ENCODE peak calls at places on chromosomes 6 and 20, in ten cellular contexts. H is endothelial cell of umbilical vein, U is neural progenitor cell, T is endodermal cell, G is heart left ventricle, W is tibial nerve, M is mammary epithelial cell, B is fibroblast of the aortic adventitia, A is prostate gland, O is suprapubic skin. P is an unnamed sample.

GRCh38 chr6:26183581-26184408 is 96.6 kb downstream of the HFE start:
- DNase-seq in H (peak), U (peak), T (peak), G (peak), W (no peak), M (peak), B (peak), A (peak), O (no peak), P (peak)

GRCh38 chr6:149862901-149863595 is 1.1 kb downstream of the LRP11 start:
- DNase-seq in H (peak), U (peak), T (peak), G (peak), W (peak), M (peak), B (peak), A (peak), O (peak), P (no peak)

GRCh38 chr6:120938164-120938875 is 396.0 kb downstream of the TBC1D32 start:
- DNase-seq in H (no peak), U (no peak), T (no peak), G (no peak), W (no peak), M (no peak), B (no peak), A (no peak), O (no peak), P (no peak)

GRCh38 chr20:63183422-63184146 is 32.3 kb downstream of the YTHDF1 start:
- DNase-seq in H (peak), U (peak), T (peak), G (peak), W (no peak), M (no peak), B (peak), A (peak), O (no peak), P (no peak)

GRCh38 chr20:52433326-52434040 is 241.9 kb upstream of the ZFP64 start:
- DNase-seq in H (no peak), U (no peak), T (no peak), G (no peak), W (no peak), M (no peak), B (no peak), A (no peak), O (no peak), P (no peak)

GRCh38 chr20:16005612-16006493 is 567.4 kb downstream of the KIF16B start:
- DNase-seq in H (no peak), U (peak), T (no peak), G (no peak), W (no peak), M (no peak), B (no peak), A (no peak), O (no peak), P (no peak)

GRCh38 chr6:164048840-164049239 is 634.3 kb downstream of the QKI start:
- DNase-seq in H (no peak), U (no peak), T (no peak), G (no peak), W (no peak), M (no peak), B (no peak), A (no peak), O (no peak), P (no peak)

GRCh38 chr6:121780325-121781313 is 345.2 kb downstream of the GJA1 start:
- DNase-seq in H (no peak), U (no peak), T (peak), G (peak), W (peak), M (peak), B (peak), A (peak), O (peak), P (peak)

GRCh38 chr20:4235512-4236043 is 220.2 kb upstream of the RNF24 start:
- DNase-seq in H (no peak), U (no peak), T (no peak), G (no peak), W (no peak), M (no peak), B (no peak), A (no peak), O (no peak), P (no peak)

GRCh38 chr6:118307581-118307980 is 240.5 kb upstream of the PLN start:
- DNase-seq in H (no peak), U (no peak), T (no peak), G (peak), W (no peak), M (no peak), B (no peak), A (peak), O (no peak), P (no peak)

GRCh38 chr6:11160199-11160598 is 48.7 kb upstream of the ERVFRD-1 start:
- DNase-seq in H (no peak), U (no peak), T (no peak), G (no peak), W (no peak), M (peak), B (no peak), A (no peak), O (no peak), P (no peak)

GRCh38 chr20:34062651-34063482 is 49.2 kb downstream of the EIF2S2 start:
- DNase-seq in H (no peak), U (no peak), T (no peak), G (no peak), W (no peak), M (peak), B (peak), A (no peak), O (no peak), P (no peak)

GRCh38 chr6:11064836-11065235 is 20.7 kb upstream of the ELOVL2 start:
- DNase-seq in H (no peak), U (peak), T (no peak), G (no peak), W (no peak), M (no peak), B (no peak), A (no peak), O (no peak), P (no peak)

GRCh38 chr6:104161960-104162669 is 697.6 kb downstream of the HACE1 start:
- DNase-seq in H (no peak), U (no peak), T (no peak), G (no peak), W (no peak), M (no peak), B (peak), A (no peak), O (no peak), P (no peak)

GRCh38 chr6:75673885-75674284 is 72.2 kb downstream of the SENP6 start:
- DNase-seq in H (no peak), U (no peak), T (no peak), G (no peak), W (no peak), M (no peak), B (no peak), A (no peak), O (no peak), P (no peak)

GRCh38 chr6:16669227-16669626 is 92.0 kb downstream of the ATXN1 start:
- DNase-seq in H (peak), U (no peak), T (no peak), G (no peak), W (no peak), M (peak), B (peak), A (no peak), O (no peak), P (peak)

GRCh38 chr6:40326689-40327404 is 260.3 kb downstream of the LRFN2 start:
- DNase-seq in H (no peak), U (no peak), T (no peak), G (no peak), W (no peak), M (no peak), B (no peak), A (no peak), O (no peak), P (no peak)
- H3K4me3 ChIP-seq in H (no peak), U (no peak), T (no peak), G (no peak), W (no peak), M (no peak), B (no peak), A (no peak), O (no peak), P (no peak)

DNA sequence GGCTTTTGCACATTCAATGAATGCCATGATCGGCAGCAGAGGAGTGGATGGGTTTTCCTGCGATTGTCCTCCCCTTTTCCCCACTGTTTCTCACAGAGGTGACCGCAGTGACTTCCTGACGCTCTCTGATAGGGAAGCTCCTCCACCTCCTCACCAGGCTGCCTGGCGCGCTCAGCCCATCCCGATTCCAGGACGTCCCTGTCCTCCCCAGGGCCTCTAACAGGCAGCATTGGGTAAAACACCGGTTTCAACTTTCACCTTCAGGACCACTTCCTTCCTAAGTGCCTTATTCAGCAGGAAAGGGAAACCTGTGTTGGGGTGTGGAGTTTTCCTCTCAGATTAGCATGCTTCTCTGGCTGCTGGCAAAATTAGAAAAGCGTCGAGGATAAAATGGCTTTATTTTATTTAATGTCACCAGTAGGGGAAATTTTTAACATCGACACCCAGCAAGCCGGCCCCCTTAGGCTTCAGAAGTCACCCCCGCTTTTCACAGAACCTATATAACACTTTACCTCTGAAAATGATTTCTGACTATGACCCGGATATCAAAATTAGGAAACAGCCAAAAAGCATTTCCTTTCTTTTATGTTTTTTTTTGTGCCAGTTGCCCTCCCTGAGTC is 570.4 kb upstream of the GJE1 start:
- DNase-seq in H (peak), U (peak), T (peak), G (peak), W (no peak), M (no peak), B (no peak), A (no peak), O (no peak), P (no peak)
- TF ChIP-seq CTCF in H (no peak), U (no peak), T (no peak), G (no peak), W (no peak), M (no peak), B (no peak), A (no peak), O (no peak), P (no peak)

GRCh38 chr6:79076160-79076559 is 1.9 kb downstream of the PHIP start:
- DNase-seq in H (peak), U (no peak), T (no peak), G (no peak), W (no peak), M (peak), B (peak), A (no peak), O (no peak), P (no peak)

GRCh38 chr6:79079425-79080130 is 1.5 kb upstream of the PHIP start:
- DNase-seq in H (peak), U (peak), T (no peak), G (no peak), W (no peak), M (no peak), B (peak), A (no peak), O (no peak), P (no peak)

GRCh38 chr6:79076881-79077641 is 993 bp downstream of the PHIP start:
- DNase-seq in H (peak), U (peak), T (peak), G (peak), W (peak), M (peak), B (peak), A (peak), O (peak), P (peak)

GRCh38 chr6:79078057-79078969 is at the start of gene PHIP:
- DNase-seq in H (peak), U (peak), T (peak), G (peak), W (peak), M (peak), B (peak), A (peak), O (peak), P (peak)

DNA sequence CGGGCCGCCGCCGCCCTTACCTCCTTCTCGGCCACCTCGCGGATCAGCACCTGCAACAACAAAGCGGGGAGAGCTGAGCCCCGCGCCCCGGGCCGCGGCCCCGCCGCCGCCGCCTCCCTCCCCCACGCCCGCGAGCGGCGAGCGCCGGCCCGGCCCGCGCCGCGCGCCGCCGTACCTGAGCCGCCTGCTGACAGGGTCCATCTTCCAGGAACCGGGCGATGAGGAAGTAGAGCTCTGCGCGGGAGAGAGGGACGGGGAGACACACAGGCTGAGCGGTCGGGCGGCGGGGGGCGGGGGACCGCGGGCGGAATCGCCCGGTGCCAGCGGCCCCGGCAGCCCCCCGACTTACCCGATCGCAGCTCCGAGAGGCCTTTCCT is 386 bp downstream of the PHIP start:
- DNase-seq in H (no peak), U (no peak), T (no peak), G (no peak), W (no peak), M (no peak), B (no peak), A (no peak), O (no peak), P (no peak)
- H3K4me3 ChIP-seq in H (peak), U (peak), T (peak), G (peak), W (peak), M (peak), B (peak), A (peak), O (peak), P (peak)

DNA sequence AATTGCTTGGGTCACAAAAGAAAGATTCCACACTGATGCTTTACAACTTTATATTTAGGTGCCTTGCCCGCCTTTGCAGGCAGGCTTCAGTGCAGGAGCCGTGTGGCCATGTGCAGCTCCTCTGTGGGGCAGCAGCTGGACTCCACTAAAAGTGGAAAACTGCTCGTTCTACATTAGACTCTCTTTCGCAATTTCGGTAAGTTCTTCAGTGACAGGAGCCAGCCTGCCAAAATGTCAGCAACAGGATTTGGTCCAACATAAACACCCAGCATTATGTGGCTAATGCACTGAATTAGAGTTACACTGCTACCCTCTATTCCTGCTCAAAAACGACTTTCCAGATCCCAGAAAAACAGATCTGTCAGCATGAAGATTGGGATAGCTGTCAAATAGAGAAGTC is 174.4 kb upstream of the KCNK16 start:
- DNase-seq in H (no peak), U (no peak), T (no peak), G (peak), W (peak), M (no peak), B (peak), A (peak), O (no peak), P (no peak)
- TF ChIP-seq CTCF in H (no peak), U (no peak), T (no peak), G (no peak), W (no peak), M (no peak), B (no peak), A (no peak), O (no peak), P (no peak)

GRCh38 chr20:41531876-41532275 is 86.3 kb downstream of the CHD6 start:
- DNase-seq in H (no peak), U (no peak), T (no peak), G (no peak), W (no peak), M (no peak), B (no peak), A (no peak), O (no peak), P (no peak)
- H3K4me3 ChIP-seq in H (no peak), U (no peak), T (no peak), G (no peak), W (no peak), M (no peak), B (no peak), A (no peak), O (no peak), P (no peak)

GRCh38 chr6:90403489-90404381 is 107.1 kb upstream of the BACH2 start:
- DNase-seq in H (no peak), U (peak), T (peak), G (peak), W (no peak), M (peak), B (peak), A (no peak), O (no peak), P (peak)
- TF ChIP-seq CTCF in H (no peak), U (no peak), T (no peak), G (no peak), W (no peak), M (no peak), B (no peak), A (no peak), O (no peak), P (no peak)

GRCh38 chr6:125533710-125534397 is 215.6 kb upstream of the HEY2 start:
- DNase-seq in H (peak), U (peak), T (peak), G (no peak), W (no peak), M (no peak), B (no peak), A (no peak), O (no peak), P (no peak)
- H3K4me3 ChIP-seq in H (no peak), U (peak), T (no peak), G (no peak), W (no peak), M (no peak), B (no peak), A (no peak), O (peak), P (no peak)

DNA sequence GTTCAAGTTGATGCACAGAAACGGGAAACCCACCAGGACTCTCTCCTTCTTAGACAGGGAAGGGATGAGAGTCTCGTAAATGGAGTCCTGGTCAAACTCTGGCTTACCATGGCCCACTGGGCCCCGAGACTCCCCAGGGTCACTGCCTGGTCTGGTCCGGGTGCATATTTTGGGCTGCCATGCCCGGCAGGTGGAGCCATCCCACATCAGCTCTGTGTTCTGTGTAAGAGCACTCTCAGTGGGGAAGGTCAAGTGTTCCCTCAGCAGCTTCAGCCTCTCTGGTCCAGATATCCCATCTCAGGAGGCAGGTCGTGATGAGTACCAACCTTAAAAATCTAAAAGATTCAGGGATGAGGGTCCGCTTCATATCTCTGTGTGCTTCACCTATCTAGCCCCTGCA is 138.8 kb downstream of the EDN3 start:
- DNase-seq in H (no peak), U (no peak), T (no peak), G (no peak), W (no peak), M (no peak), B (no peak), A (no peak), O (no peak), P (no peak)
- TF ChIP-seq CTCF in H (no peak), U (no peak), T (peak), G (no peak), W (no peak), M (no peak), B (no peak), A (no peak), O (no peak), P (no peak)

GRCh38 chr6:138161118-138161433 is 663 bp upstream of the ARFGEF3 start:
- DNase-seq in H (no peak), U (no peak), T (no peak), G (no peak), W (no peak), M (no peak), B (no peak), A (no peak), O (no peak), P (no peak)
- H3K4me3 ChIP-seq in H (peak), U (peak), T (peak), G (peak), W (peak), M (peak), B (peak), A (peak), O (peak), P (peak)

DNA sequence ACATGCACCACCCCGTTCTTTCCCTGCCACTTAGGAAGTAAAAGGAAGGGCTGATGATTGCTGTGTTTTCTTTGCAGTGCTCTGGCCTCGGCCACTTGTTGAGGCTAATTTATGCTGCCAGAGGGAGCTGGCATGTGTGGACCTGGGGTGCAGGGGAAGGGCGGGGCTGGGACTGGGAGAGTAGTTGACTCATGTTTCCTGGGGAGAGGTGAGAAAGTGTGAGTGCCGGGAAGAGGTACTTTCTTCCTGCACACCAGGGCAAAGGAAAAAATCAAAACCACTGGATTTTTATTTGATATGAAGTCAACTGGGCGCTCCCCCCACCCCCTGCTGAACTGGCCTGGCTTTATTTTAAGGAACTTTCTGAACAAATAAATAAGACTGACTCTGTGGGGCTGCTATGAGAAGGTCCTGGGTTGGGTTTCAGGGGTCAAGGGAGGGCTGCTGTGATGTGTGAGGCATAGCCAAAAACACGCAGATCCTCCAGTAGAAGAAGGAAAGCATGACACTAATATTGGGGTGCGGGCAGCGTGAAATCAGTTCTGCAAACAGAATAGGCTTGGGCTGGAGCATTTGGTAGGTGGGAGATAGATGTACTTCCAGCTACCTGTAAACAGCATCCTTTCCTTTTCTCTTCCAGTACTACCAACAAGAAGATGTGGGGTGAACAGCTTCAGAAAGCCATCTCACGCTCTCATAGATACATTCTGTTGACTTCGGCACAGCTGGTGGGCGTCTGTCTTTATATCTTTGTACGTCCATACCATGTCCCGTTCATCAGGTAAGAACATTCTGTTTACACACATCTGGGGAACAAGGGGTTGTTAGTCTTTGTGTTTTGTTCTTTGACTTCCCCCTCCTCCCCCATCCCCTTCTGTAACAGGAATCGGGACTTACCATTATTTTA is 87.5 kb downstream of the SYNJ2 start:
- DNase-seq in H (peak), U (no peak), T (peak), G (no peak), W (no peak), M (peak), B (peak), A (peak), O (no peak), P (no peak)
- TF ChIP-seq CTCF in H (no peak), U (no peak), T (no peak), G (no peak), W (no peak), M (no peak), B (no peak), A (no peak), O (no peak), P (no peak)